ENCODE peak calls at places on chromosomes 2 and 18, in five cellular contexts. H is mammary epithelial cell, T is brain microvascular endothelial cell, B is tibial nerve, I is GM06990. Y is an unnamed sample.

GRCh38 chr2:120647487-120647886 is 88.2 kb upstream of the GLI2 start:
- DNase-seq in H (peak; percentile 78), T (peak; percentile 13), B (no peak), I (no peak), Y (peak; percentile 40)

GRCh38 chr2:118047273-118047898 is 33.5 kb upstream of the CCDC93 start:
- DNase-seq in H (no peak), T (peak; percentile 9), B (no peak), I (no peak), Y (no peak)

GRCh38 chr2:96977631-96978195 is 8.7 kb downstream of the FAM178B start:
- DNase-seq in H (peak; percentile 82), T (peak; percentile 18), B (no peak), I (no peak), Y (peak; percentile 12)

GRCh38 chr2:191264647-191265079 is 19.5 kb downstream of the MYO1B start:
- DNase-seq in H (peak; percentile 52), T (peak; percentile 84), B (no peak), I (no peak), Y (no peak)

GRCh38 chr2:43127941-43128561 is 98.4 kb downstream of the ZFP36L2 start:
- DNase-seq in H (no peak), T (no peak), B (no peak), I (no peak), Y (no peak)

GRCh38 chr18:34709104-34709503 is 994 bp upstream of the DTNA start:
- DNase-seq in H (peak; percentile 81), T (peak; percentile 47), B (no peak), I (no peak), Y (no peak)

GRCh38 chr2:230455005-230455684 is 39.1 kb downstream of the SP100 start:
- DNase-seq in H (no peak), T (no peak), B (no peak), I (peak; percentile 50), Y (no peak)

GRCh38 chr18:50594931-50595330 is 35.0 kb downstream of the MAPK4 start:
- DNase-seq in H (peak; percentile 66), T (no peak), B (no peak), I (no peak), Y (no peak)

GRCh38 chr2:171878481-171878993 is 15.5 kb downstream of the SLC25A12 start:
- DNase-seq in H (peak; percentile 75), T (peak; percentile 80), B (no peak), I (no peak), Y (peak; percentile 51)

GRCh38 chr2:231709981-231710750 is 1.8 kb downstream of the PTMA start:
- DNase-seq in H (peak; percentile 84), T (peak; percentile 53), B (peak; percentile 74), I (peak; percentile 93), Y (no peak)

GRCh38 chr2:18834341-18834740 is 245.0 kb upstream of the NT5C1B start:
- DNase-seq in H (peak; percentile 75), T (peak; percentile 35), B (no peak), I (no peak), Y (no peak)

GRCh38 chr18:74530584-74530862 is 3.8 kb upstream of the CNDP1 start:
- DNase-seq in H (no peak), T (no peak), B (no peak), I (no peak), Y (no peak)

GRCh38 chr2:159228006-159228655 is 58.4 kb downstream of the WDSUB1 start:
- DNase-seq in H (no peak), T (no peak), B (no peak), I (no peak), Y (peak; percentile 37)

GRCh38 chr2:28904295-28904694 is 9.8 kb downstream of the WDR43 start:
- DNase-seq in H (peak; percentile 28), T (no peak), B (no peak), I (no peak), Y (no peak)

GRCh38 chr18:70931942-70932814 is 643.3 kb downstream of the SOCS6 start:
- DNase-seq in H (peak; percentile 1), T (peak; percentile 10), B (no peak), I (no peak), Y (no peak)
- TF ChIP-seq CTCF in H (peak; percentile 37), T (peak; percentile 36), B (peak; percentile 45), I (peak; percentile 49), Y (peak; percentile 30)

GRCh38 chr2:131039535-131039907 is 53.7 kb downstream of the FAM168B start:
- DNase-seq in H (no peak), T (no peak), B (no peak), I (no peak), Y (no peak)

GRCh38 chr2:131041402-131042160 is 51.7 kb downstream of the FAM168B start:
- DNase-seq in H (no peak), T (no peak), B (no peak), I (no peak), Y (no peak)

GRCh38 chr2:131040661-131041401 is 52.4 kb downstream of the FAM168B start:
- DNase-seq in H (no peak), T (peak; percentile 24), B (no peak), I (no peak), Y (no peak)

GRCh38 chr2:131039101-131039440 is 54.2 kb downstream of the FAM168B start:
- DNase-seq in H (no peak), T (no peak), B (no peak), I (no peak), Y (no peak)

GRCh38 chr2:131039908-131040660 is 53.2 kb downstream of the FAM168B start:
- DNase-seq in H (no peak), T (no peak), B (no peak), I (no peak), Y (no peak)
- H3K4me3 ChIP-seq in H (no peak overlapping the region), T (no peak overlapping the region), B (no peak overlapping the region), I (no peak overlapping the region), Y (no peak overlapping the region)

GRCh38 chr2:104312684-104313083 is 541.2 kb upstream of the POU3F3 start:
- DNase-seq in H (no peak), T (no peak), B (no peak), I (no peak), Y (no peak)
- TF ChIP-seq CTCF in H (no peak), T (no peak), B (no peak), I (no peak), Y (no peak)

DNA sequence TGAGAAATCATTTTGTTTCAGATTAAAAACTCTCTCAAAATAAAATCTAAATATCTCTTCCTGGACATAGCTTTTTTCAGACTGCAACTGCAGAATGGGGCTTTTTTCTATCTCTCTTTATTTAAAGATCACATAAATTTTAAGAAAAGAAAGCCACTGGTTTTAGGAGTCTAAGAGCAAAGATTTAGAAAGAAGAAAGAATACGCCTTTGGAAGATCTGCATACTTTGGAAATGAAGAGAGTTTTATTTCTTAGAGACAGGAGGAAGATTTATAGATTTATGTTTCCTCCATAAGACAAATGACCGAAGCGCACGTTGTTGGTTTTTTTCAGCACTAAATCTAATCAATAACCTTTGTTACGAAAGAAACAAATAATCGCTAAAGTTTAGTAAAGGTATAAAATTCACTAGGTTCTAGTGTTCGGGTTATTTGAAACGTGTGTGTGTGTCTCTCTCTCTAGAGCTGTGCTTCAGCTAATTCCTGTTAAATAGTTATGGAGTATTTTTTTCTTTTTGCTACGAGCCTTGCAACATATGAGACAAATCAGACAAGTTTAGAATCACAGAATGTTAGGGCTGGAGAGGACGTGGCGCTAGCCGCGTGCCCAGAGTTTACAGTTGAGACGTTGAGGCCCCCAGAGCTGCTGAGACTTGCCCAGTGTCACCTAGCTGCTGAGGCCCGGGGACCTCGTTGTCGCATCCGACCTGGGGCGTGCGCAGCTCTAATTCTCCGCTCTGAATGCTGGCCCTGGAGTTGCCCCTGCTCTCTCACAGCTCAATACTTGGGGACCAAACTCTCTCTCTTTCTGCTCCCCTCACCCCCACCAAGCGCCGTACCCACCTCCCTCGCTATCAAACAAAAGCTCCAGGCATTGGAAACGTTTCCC is 69.8 kb downstream of the CTAGE1 start:
- DNase-seq in H (no peak), T (peak; percentile 15), B (no peak), I (no peak), Y (no peak)
- H3K4me3 ChIP-seq in H (peak overlapping the region; percentile 34), T (peak overlapping the region; percentile 59), B (peak overlapping the region; percentile 23), I (no peak overlapping the region), Y (peak overlapping the region; percentile 24)

GRCh38 chr2:196963043-196963442 is 36.5 kb upstream of the PGAP1 start:
- DNase-seq in H (peak; percentile 21), T (no peak), B (no peak), I (no peak), Y (no peak)
- TF ChIP-seq CTCF in H (no peak), T (no peak), B (no peak), I (no peak), Y (no peak)

DNA sequence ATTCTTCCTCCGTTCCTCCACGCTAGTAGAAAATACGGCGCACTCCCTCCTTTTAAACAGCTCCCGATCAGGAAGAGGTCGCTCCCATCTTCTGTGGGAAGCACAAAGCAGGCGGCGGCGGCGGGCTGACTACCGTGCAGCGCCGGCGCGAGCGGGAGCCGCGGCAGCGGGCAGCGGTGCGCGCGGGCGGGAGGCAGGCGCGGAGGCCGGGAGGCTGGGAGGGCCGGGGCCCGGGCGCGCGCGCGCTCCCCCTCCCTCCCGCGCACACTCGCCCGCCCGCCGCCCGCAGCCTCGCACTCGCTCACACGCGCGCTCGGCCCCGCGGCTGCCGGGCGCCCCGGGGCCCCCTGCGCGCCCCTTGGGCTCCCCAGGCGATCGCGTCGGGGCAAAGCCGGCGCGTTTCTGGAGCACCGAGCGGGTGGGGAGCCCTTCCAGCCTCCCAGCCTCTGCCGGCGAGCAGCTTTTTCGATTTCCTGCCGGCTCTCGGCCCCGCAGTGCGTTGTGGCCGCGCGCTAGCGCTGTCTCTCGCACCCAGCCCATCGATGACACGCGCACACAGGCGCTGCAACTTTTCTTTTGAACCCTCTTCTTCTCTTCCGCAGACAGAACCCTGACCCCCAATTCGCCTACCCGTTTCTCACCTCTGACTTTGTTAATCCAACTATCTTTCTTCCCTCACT is at the start of gene SLC8A1:
- DNase-seq in H (peak; percentile 35), T (peak; percentile 19), B (no peak), I (peak; percentile 7), Y (no peak)
- H3K4me3 ChIP-seq in H (peak within 1 kb of the TSS; percentile 47), T (peak within 1 kb of the TSS; percentile 76), B (peak within 1 kb of the TSS; percentile 11), I (peak within 1 kb of the TSS; percentile 20), Y (peak within 1 kb of the TSS; percentile 63)

GRCh38 chr2:84424152-84424551 is 34.9 kb downstream of the SUCLG1 start:
- DNase-seq in H (no peak), T (no peak), B (no peak), I (no peak), Y (no peak)
- TF ChIP-seq CTCF in H (peak; percentile 50), T (peak; percentile 36), B (no peak), I (peak; percentile 28), Y (peak; percentile 25)

GRCh38 chr2:200399046-200399445 is 92.6 kb downstream of the SPATS2L start:
- DNase-seq in H (peak; percentile 63), T (peak; percentile 75), B (no peak), I (no peak), Y (no peak)

GRCh38 chr2:200399636-200400035 is 93.1 kb downstream of the SPATS2L start:
- DNase-seq in H (no peak), T (no peak), B (no peak), I (no peak), Y (no peak)

GRCh38 chr2:200397785-200398184 is 91.3 kb downstream of the SPATS2L start:
- DNase-seq in H (peak; percentile 23), T (no peak), B (no peak), I (no peak), Y (no peak)

GRCh38 chr2:200394045-200394444 is 87.6 kb downstream of the SPATS2L start:
- DNase-seq in H (no peak), T (no peak), B (no peak), I (no peak), Y (no peak)

GRCh38 chr2:200396726-200397348 is 90.3 kb downstream of the SPATS2L start:
- DNase-seq in H (peak; percentile 30), T (no peak), B (no peak), I (no peak), Y (no peak)
- H3K4me3 ChIP-seq in H (no peak overlapping the region), T (no peak overlapping the region), B (no peak overlapping the region), I (no peak overlapping the region), Y (no peak overlapping the region)